ENCODE peak calls at places on chromosomes 16 and 17, in nine cellular contexts. F, X, N, V, Y, M, E, K and D are unnamed samples.

GRCh38 chr17:39235555-39236221 is 9.9 kb upstream of the STAC2 start:
- DNase-seq in E (peak; percentile 51), X (no peak), Y (no peak), N (peak; percentile 41), V (no peak), K (peak; percentile 94), M (no peak), F (peak; percentile 53), D (peak; percentile 54)

GRCh38 chr17:37605081-37605480 is 4.1 kb downstream of the SYNRG start:
- DNase-seq in M (no peak), N (no peak), Y (no peak), X (no peak), F (no peak), V (no peak), E (peak; percentile 8), K (no peak), D (no peak)

GRCh38 chr16:87212026-87212425 is 105.2 kb downstream of the C16orf95 start:
- DNase-seq in Y (no peak), K (no peak), M (no peak), V (no peak), F (no peak), E (peak; percentile 72), N (no peak), X (no peak), D (no peak)

GRCh38 chr17:77315551-77316190 is 174.9 kb downstream of the SEC14L1 start:
- DNase-seq in E (peak; percentile 34), Y (peak; percentile 63), M (no peak), K (peak; percentile 67), X (no peak), V (no peak), N (peak; percentile 23), F (no peak), D (no peak)

GRCh38 chr17:79691931-79692330 is 38.8 kb upstream of the ENPP7 start:
- DNase-seq in M (no peak), X (no peak), K (no peak), Y (no peak), V (no peak), E (peak; percentile 11), N (no peak), F (no peak), D (no peak)

GRCh38 chr17:9334536-9335446 is 240.8 kb downstream of the STX8 start:
- DNase-seq in M (peak; percentile 21), E (no peak), Y (no peak), N (no peak), X (no peak), F (no peak), K (peak; percentile 54), V (no peak), D (no peak)

GRCh38 chr16:24102120-24102740 is 153.9 kb upstream of the CACNG3 start:
- DNase-seq in F (no peak), M (no peak), V (no peak), E (no peak), N (no peak), Y (no peak), X (no peak), K (peak; percentile 54), D (no peak)

GRCh38 chr16:57807252-57807967 is 5.1 kb upstream of the KIFC3 start:
- DNase-seq in F (no peak), K (no peak), V (no peak), M (no peak), E (peak; percentile 35), N (no peak), X (no peak), Y (no peak), D (no peak)

GRCh38 chr17:37088459-37088858 is 139.7 kb downstream of the AATF start:
- DNase-seq in V (no peak), E (no peak), M (peak; percentile 19), N (no peak), X (no peak), F (no peak), K (no peak), Y (no peak), D (peak; percentile 19)

GRCh38 chr16:66928702-66929388 is 3.5 kb upstream of the RRAD start:
- DNase-seq in X (no peak), Y (no peak), M (no peak), V (no peak), K (peak; percentile 73), E (no peak), F (no peak), N (no peak), D (no peak)

GRCh38 chr16:13915033-13915635 is 4.8 kb upstream of the ERCC4 start:
- DNase-seq in E (no peak), M (no peak), K (no peak), N (no peak), Y (no peak), V (no peak), F (no peak), X (no peak), D (no peak)

GRCh38 chr17:60359415-60359814 is 32.5 kb downstream of the USP32 start:
- DNase-seq in N (no peak), F (no peak), M (no peak), X (no peak), V (no peak), Y (no peak), E (no peak), K (no peak), D (no peak)

GRCh38 chr16:70646260-70647241 is at the start of gene IL34:
- DNase-seq in F (no peak), E (peak; percentile 30), N (peak; percentile 66), K (no peak), Y (no peak), M (no peak), V (no peak), X (no peak), D (no peak)

GRCh38 chr16:4309833-4310266 is 6.0 kb upstream of the GLIS2 start:
- DNase-seq in F (peak; percentile 63), K (peak; percentile 97), V (no peak), X (no peak), N (peak; percentile 73), E (peak; percentile 82), Y (no peak), M (no peak), D (no peak)

GRCh38 chr17:81871387-81872120 is 417 bp upstream of the ARHGDIA start:
- DNase-seq in E (peak; percentile 78), K (peak; percentile 97), F (peak; percentile 96), N (peak; percentile 52), Y (peak; percentile 94), M (no peak), X (peak; percentile 80), V (no peak), D (peak; percentile 93)

GRCh38 chr17:28896884-28897768 is at the start of gene FLOT2:
- DNase-seq in M (peak; percentile 82), F (peak; percentile 68), N (peak; percentile 86), V (peak; percentile 48), X (peak; percentile 19), E (peak; percentile 31), Y (peak; percentile 71), K (peak; percentile 90), D (peak; percentile 92)

GRCh38 chr17:57355090-57355859 is 99.0 kb downstream of the MSI2 start:
- DNase-seq in E (peak; percentile 52), M (no peak), N (peak; percentile 47), Y (no peak), X (no peak), V (no peak), F (no peak), K (peak; percentile 42), D (no peak)

GRCh38 chr17:19384723-19385391 is 2.1 kb downstream of the MFAP4 start:
- DNase-seq in M (no peak), X (no peak), F (no peak), K (no peak), V (no peak), Y (peak; percentile 86), N (peak; percentile 89), E (peak; percentile 70), D (no peak)

GRCh38 chr17:63840591-63841349 is 1.7 kb downstream of the SMARCD2 start:
- DNase-seq in X (no peak), V (no peak), F (no peak), N (peak; percentile 67), K (no peak), M (no peak), E (no peak), Y (no peak), D (no peak)

DNA sequence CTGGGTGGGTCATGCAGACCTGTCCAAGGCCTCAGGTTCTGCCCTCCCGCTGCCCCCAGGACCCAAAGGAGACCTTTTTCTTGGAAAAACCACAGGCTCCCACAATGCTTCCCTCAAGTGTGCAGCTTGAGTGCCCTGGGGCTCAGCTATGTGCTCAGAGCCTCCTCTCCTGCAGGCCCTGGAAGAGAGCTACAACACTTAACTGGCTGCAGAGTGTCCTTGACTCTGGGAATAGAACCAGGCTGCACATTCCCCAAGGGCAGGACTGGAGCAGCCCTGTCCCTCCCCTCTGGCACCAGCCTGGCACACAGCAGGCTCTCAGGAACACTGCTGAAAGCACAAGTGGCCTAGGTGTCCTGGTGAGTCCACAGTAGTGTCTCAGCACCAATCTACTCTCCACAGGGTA is 4.8 kb upstream of the SREBF1 start:
- DNase-seq in V (no peak), K (peak; percentile 73), Y (peak; percentile 83), E (no peak), X (no peak), F (no peak), M (no peak), N (peak; percentile 82), D (no peak)
- H3K27ac ChIP-seq in V (peak overlapping the region; percentile 98), K (no peak overlapping the region), Y (peak overlapping the region; percentile 99), E (peak overlapping the region; percentile 51), X (peak overlapping the region; percentile 97), F (no peak overlapping the region), M (peak overlapping the region; percentile 96), N (peak overlapping the region; percentile 89), D (peak overlapping the region; percentile 100)

DNA sequence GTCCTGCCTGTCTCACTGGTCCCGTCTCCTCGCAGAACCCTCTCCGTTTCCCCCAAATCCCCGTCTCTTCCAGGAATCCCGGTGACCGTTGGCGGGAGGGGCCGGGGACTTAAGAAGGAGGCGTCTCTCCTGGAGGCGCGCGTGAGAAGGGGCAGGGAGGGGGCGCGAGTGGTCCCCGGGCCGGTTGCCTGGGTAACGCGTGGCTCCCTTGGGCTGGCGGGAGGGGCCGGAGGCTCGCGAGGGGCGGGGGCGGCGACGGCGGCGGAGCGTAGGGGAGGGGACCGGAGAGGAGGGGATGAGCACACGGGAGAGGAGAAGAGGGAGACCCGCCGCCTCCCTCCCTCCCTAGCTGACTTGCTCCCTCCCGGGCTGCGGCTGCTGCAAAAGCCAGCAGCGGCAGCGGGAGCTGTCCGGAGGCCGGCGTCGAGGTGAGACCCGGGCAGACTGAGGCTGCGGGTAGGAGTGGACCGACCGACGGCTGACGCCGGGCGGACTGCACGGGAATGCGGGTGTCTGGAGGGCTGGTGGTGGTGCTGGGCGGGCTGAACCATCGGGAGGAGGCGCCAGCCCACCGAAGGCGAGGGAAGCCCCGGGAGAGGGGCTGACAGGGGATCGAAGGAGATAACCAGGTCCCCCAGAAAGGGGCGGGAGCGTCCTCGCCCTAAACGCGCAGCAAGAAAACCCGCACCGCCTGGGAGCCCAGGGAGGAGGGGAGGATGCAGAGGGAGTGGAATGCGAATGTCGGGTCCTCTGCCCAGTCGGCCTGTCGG is at the start of gene PRRT2:
- DNase-seq in E (peak; percentile 64), V (no peak), K (peak; percentile 87), Y (no peak), X (peak; percentile 50), M (no peak), N (peak; percentile 66), F (peak; percentile 51), D (no peak)
- TF ChIP-seq CTCF in E (no peak), V (no peak), K (no peak), Y (no peak), X (no peak), M (no peak), N (no peak), F (no peak), D (no peak)

GRCh38 chr16:84532299-84532724 is 27.9 kb upstream of the MEAK7 start:
- DNase-seq in F (no peak), V (peak; percentile 82), M (peak; percentile 88), X (peak; percentile 42), E (peak; percentile 99), K (peak; percentile 86), N (peak; percentile 86), Y (peak; percentile 55), D (peak; percentile 86)
- H3K27ac ChIP-seq in F (no peak overlapping the region), V (peak overlapping the region; percentile 44), M (no peak overlapping the region), X (peak overlapping the region; percentile 54), E (peak overlapping the region; percentile 71), K (peak overlapping the region; percentile 83), N (no peak overlapping the region), Y (peak overlapping the region; percentile 74), D (peak overlapping the region; percentile 73)

GRCh38 chr16:9969580-9969979 is 212.6 kb downstream of the GRIN2A start:
- DNase-seq in E (no peak), X (no peak), Y (no peak), K (no peak), N (no peak), F (no peak), V (no peak), M (no peak), D (no peak)
- TF ChIP-seq CTCF in E (no peak), X (no peak), Y (no peak), K (peak; percentile 54), N (no peak), F (no peak), V (no peak), M (no peak), D (no peak)